ENCODE peak calls at places on chromosome 14, in four cellular contexts. P is K562, D is stomach, M is upper lobe of left lung. N is an unnamed sample.

GRCh38 chr14:101535232-101535631 is 26.1 kb upstream of the DIO3 start:
- DNase-seq in P (no peak), D (no peak), M (no peak), N (no peak)

GRCh38 chr14:38549549-38549948 is 293.7 kb upstream of the CLEC14A start:
- DNase-seq in P (no peak), D (no peak), M (no peak), N (no peak)

GRCh38 chr14:69657961-69658360 is 46.6 kb downstream of the SUSD6 start:
- DNase-seq in P (no peak), D (peak), M (no peak), N (no peak)

GRCh38 chr14:94376108-94376975 is 12.1 kb downstream of the SERPINA1 start:
- DNase-seq in P (no peak), D (no peak), M (no peak), N (peak)

GRCh38 chr14:69547701-69548348 is 26.8 kb downstream of the CCDC177 start:
- DNase-seq in P (peak), D (no peak), M (peak), N (no peak)

GRCh38 chr14:47277703-47278102 is 397.7 kb downstream of the MDGA2 start:
- DNase-seq in P (no peak), D (no peak), M (no peak), N (no peak)

GRCh38 chr14:54435500-54435981 is 5.6 kb downstream of the CNIH1 start:
- DNase-seq in P (peak), D (no peak), M (no peak), N (no peak)

GRCh38 chr14:51609987-51610283 is 41.8 kb upstream of the FRMD6 start:
- DNase-seq in P (peak), D (no peak), M (no peak), N (no peak)

GRCh38 chr14:74582910-74583581 is 29.0 kb downstream of the LTBP2 start:
- DNase-seq in P (no peak), D (peak), M (no peak), N (peak)

GRCh38 chr14:101358320-101358569 is 203.1 kb upstream of the DIO3 start:
- DNase-seq in P (no peak), D (no peak), M (no peak), N (peak)

GRCh38 chr14:92897922-92898599 is 24.9 kb upstream of the CHGA start:
- DNase-seq in P (no peak), D (no peak), M (no peak), N (no peak)

GRCh38 chr14:23327947-23328744 is 6.9 kb downstream of the PABPN1 start:
- DNase-seq in P (peak), D (peak), M (no peak), N (peak)

GRCh38 chr14:35879141-35879648 is 53.1 kb downstream of the BRMS1L start:
- DNase-seq in P (no peak), D (no peak), M (no peak), N (no peak)

GRCh38 chr14:34571771-34572170 is 32.3 kb upstream of the EAPP start:
- DNase-seq in P (no peak), D (no peak), M (no peak), N (no peak)

GRCh38 chr14:97219356-97220017 is 422.3 kb downstream of the VRK1 start:
- DNase-seq in P (no peak), D (no peak), M (peak), N (no peak)

GRCh38 chr14:59511916-59512530 is 27.7 kb downstream of the JKAMP start:
- DNase-seq in P (peak), D (no peak), M (no peak), N (no peak)

GRCh38 chr14:59529189-59529588 is 44.9 kb downstream of the JKAMP start:
- DNase-seq in P (no peak), D (no peak), M (no peak), N (no peak)

GRCh38 chr14:56202256-56202655 is 84.0 kb downstream of the PELI2 start:
- DNase-seq in P (no peak), D (no peak), M (no peak), N (no peak)

GRCh38 chr14:76768201-76768656 is 7.0 kb downstream of the VASH1 start:
- DNase-seq in P (peak), D (peak), M (peak), N (no peak)

GRCh38 chr14:22630066-22630465 is 14.1 kb downstream of the OR6J1 start:
- DNase-seq in P (no peak), D (no peak), M (no peak), N (no peak)

GRCh38 chr14:69666112-69666511 is 54.7 kb downstream of the SUSD6 start:
- DNase-seq in P (no peak), D (no peak), M (no peak), N (no peak)

GRCh38 chr14:55427439-55427838 is 13.0 kb downstream of the TBPL2 start:
- DNase-seq in P (peak), D (no peak), M (no peak), N (no peak)

GRCh38 chr14:30267141-30267540 is 291.8 kb upstream of the G2E3 start:
- DNase-seq in P (no peak), D (no peak), M (no peak), N (no peak)
- TF ChIP-seq POLR2AphosphoS5 in P (no peak), D (no peak), M (no peak), N (no peak)

DNA sequence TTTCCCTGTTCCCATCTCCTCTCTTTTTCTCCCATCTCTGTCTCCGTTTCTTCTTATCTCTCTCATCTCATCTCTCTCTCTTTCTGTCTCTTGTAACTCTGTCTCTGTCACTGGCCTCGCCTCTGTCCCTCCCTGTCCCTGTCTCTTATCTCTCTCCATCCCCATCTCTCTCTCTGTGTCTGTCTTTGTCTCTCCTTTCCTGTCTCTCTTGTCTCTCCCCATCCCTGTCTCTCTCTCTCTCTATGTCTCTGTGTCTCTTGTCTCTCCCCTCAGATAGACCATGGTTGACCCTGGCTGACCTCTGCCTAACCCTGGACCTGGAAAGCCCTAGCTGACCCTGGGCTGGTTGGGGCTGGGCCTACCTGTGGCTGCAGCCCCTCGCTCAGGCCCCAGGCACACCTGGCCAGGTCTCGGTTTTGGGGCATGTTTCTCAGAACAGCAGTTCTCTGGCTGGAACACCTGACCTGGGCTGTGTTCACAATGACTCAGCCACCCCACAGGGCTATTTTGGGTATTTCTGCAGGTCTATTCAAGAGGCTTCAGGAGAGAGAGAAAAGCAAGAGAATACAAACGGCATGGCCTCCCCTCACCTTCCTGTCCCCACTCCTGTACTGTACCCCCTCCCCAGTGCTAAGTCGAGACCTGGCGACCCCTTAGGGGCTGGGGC is 174.4 kb downstream of the TMEM121 start:
- DNase-seq in P (no peak), D (no peak), M (no peak), N (peak)
- TF ChIP-seq EP300 in P (no peak), D (no peak), M (no peak), N (no peak)

GRCh38 chr14:65026526-65026925 is 39.8 kb downstream of the FNTB start:
- DNase-seq in P (no peak), D (no peak), M (no peak), N (no peak)
- TF ChIP-seq POLR2AphosphoS5 in P (no peak), D (no peak), M (no peak), N (no peak)

GRCh38 chr14:20461230-20462141 is at the start of gene PIP4P1:
- DNase-seq in P (peak), D (peak), M (peak), N (peak)

GRCh38 chr14:20460458-20461229 is 590 bp downstream of the PIP4P1 start:
- DNase-seq in P (peak), D (peak), M (no peak), N (peak)

GRCh38 chr14:20455355-20456300 is 602 bp downstream of the APEX1 start:
- DNase-seq in P (peak), D (peak), M (no peak), N (peak)

GRCh38 chr14:20456971-20457370 is 1.9 kb downstream of the APEX1 start:
- DNase-seq in P (no peak), D (no peak), M (no peak), N (no peak)

DNA sequence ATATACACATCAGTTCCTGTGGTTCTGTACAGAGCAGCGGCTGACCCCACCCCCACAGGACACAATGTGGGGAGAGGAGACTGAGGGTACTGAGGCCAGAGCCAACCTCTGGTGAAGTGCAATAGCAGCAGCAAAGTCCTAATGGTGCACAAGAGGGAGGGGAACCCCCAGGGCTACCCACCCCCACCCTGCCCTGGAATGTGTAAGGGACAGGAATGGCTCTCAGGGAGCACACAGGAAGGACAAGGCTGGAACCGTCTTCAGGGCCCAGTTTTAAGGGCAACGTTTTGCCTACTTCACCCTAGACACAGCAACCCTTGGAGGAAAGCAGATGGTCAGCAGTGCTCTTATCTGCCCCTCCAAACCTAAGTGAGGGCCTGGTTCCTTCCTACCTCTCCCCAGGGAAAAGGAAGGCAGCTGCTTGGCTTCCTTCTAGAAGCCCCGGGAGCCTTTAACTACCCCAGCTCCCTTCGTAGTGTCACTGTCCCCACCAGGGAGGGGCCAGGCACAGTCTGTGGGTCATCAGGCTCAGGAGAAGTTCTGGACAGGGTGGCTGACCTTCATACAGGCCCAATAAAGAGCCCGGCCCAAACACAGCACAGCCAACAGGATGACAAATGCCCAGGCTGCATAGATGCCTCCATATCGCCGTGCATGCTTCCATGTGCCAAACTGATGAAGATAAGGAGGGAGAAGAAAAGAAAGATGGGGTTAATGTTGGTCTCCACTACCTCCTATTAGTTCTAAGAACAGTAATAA is 3.0 kb downstream of the PIP4P1 start:
- DNase-seq in P (no peak), D (no peak), M (no peak), N (no peak)
- TF ChIP-seq EP300 in P (no peak), D (no peak), M (no peak), N (no peak)

GRCh38 chr14:48709277-48709785 is 876.8 kb downstream of the RPS29 start:
- DNase-seq in P (no peak), D (no peak), M (no peak), N (no peak)
- TF ChIP-seq POLR2AphosphoS5 in P (no peak), D (no peak), M (no peak), N (no peak)

N was measured in sigmoid colon.